ENCODE peak calls at places on chromosomes 1 and 21, in eight cellular contexts. One of them, this sample, is unnamed. For H3K9me3, the result is how much of the 10 kb centered on the place peaks cover.

GRCh38 chr1:32876341-32877210 is 5.9 kb upstream of the FNDC5 start:
- DNase-seq in ovary: no peak
- DNase-seq in K562: peak
- DNase-seq in stomach: peak
- DNase-seq in sigmoid colon: no peak
- DNase-seq in SK-N-SH: peak
- DNase-seq in tibial nerve: no peak
- DNase-seq in A549: peak
- DNase-seq in this sample: peak

GRCh38 chr21:45768741-45769049 is 125.2 kb downstream of the PCBP3 start:
- DNase-seq in ovary: no peak
- DNase-seq in K562: no peak
- DNase-seq in stomach: no peak
- DNase-seq in sigmoid colon: no peak
- DNase-seq in SK-N-SH: peak
- DNase-seq in tibial nerve: no peak
- DNase-seq in A549: no peak
- DNase-seq in this sample: no peak

GRCh38 chr1:1326075-1326605 is 1.5 kb downstream of the CPTP start:
- DNase-seq in ovary: no peak
- DNase-seq in K562: no peak
- DNase-seq in stomach: no peak
- DNase-seq in sigmoid colon: no peak
- DNase-seq in SK-N-SH: no peak
- DNase-seq in tibial nerve: no peak
- DNase-seq in A549: no peak
- DNase-seq in this sample: no peak

GRCh38 chr1:155859881-155860841 is 794 bp downstream of the SYT11 start:
- DNase-seq in ovary: peak
- DNase-seq in K562: peak
- DNase-seq in stomach: peak
- DNase-seq in sigmoid colon: peak
- DNase-seq in SK-N-SH: peak
- DNase-seq in tibial nerve: peak
- DNase-seq in A549: no peak
- DNase-seq in this sample: peak

GRCh38 chr1:2804628-2805351 is 3.3 kb upstream of the TTC34 start:
- DNase-seq in ovary: no peak
- DNase-seq in K562: no peak
- DNase-seq in stomach: no peak
- DNase-seq in sigmoid colon: peak
- DNase-seq in SK-N-SH: no peak
- DNase-seq in tibial nerve: no peak
- DNase-seq in A549: no peak
- DNase-seq in this sample: peak

GRCh38 chr1:173122344-173122880 is 71.7 kb upstream of the TNFSF18 start:
- DNase-seq in ovary: no peak
- DNase-seq in K562: no peak
- DNase-seq in stomach: no peak
- DNase-seq in sigmoid colon: no peak
- DNase-seq in SK-N-SH: no peak
- DNase-seq in tibial nerve: no peak
- DNase-seq in A549: no peak
- DNase-seq in this sample: no peak

GRCh38 chr1:203666621-203667020 is 40.0 kb downstream of the ATP2B4 start:
- DNase-seq in ovary: no peak
- DNase-seq in K562: no peak
- DNase-seq in stomach: no peak
- DNase-seq in sigmoid colon: no peak
- DNase-seq in SK-N-SH: no peak
- DNase-seq in tibial nerve: no peak
- DNase-seq in A549: no peak
- DNase-seq in this sample: no peak

GRCh38 chr1:68551459-68551858 is 54.6 kb upstream of the DEPDC1 start:
- DNase-seq in ovary: no peak
- DNase-seq in K562: no peak
- DNase-seq in stomach: no peak
- DNase-seq in sigmoid colon: no peak
- DNase-seq in SK-N-SH: no peak
- DNase-seq in tibial nerve: no peak
- DNase-seq in A549: no peak
- DNase-seq in this sample: no peak

GRCh38 chr1:110245876-110246620 is 35.9 kb downstream of the KCNC4 start:
- DNase-seq in ovary: no peak
- DNase-seq in K562: no peak
- DNase-seq in stomach: no peak
- DNase-seq in sigmoid colon: no peak
- DNase-seq in SK-N-SH: no peak
- DNase-seq in tibial nerve: no peak
- DNase-seq in A549: no peak
- DNase-seq in this sample: no peak

GRCh38 chr1:6287431-6287886 is 26.6 kb upstream of the GPR153 start:
- DNase-seq in ovary: peak
- DNase-seq in K562: no peak
- DNase-seq in stomach: no peak
- DNase-seq in sigmoid colon: no peak
- DNase-seq in SK-N-SH: no peak
- DNase-seq in tibial nerve: no peak
- DNase-seq in A549: no peak
- DNase-seq in this sample: peak

GRCh38 chr1:188709146-188709545 is 1768.5 kb downstream of the BRINP3 start:
- DNase-seq in ovary: no peak
- DNase-seq in K562: no peak
- DNase-seq in stomach: no peak
- DNase-seq in sigmoid colon: no peak
- DNase-seq in SK-N-SH: no peak
- DNase-seq in tibial nerve: no peak
- DNase-seq in A549: no peak
- DNase-seq in this sample: no peak

GRCh38 chr1:21814241-21814918 is 2.3 kb downstream of the LDLRAD2 start:
- DNase-seq in ovary: no peak
- DNase-seq in K562: no peak
- DNase-seq in stomach: no peak
- DNase-seq in sigmoid colon: no peak
- DNase-seq in SK-N-SH: peak
- DNase-seq in tibial nerve: no peak
- DNase-seq in A549: no peak
- DNase-seq in this sample: peak

GRCh38 chr1:59506952-59507351 is 210.1 kb downstream of the FGGY start:
- DNase-seq in ovary: no peak
- DNase-seq in K562: peak
- DNase-seq in stomach: no peak
- DNase-seq in sigmoid colon: peak
- DNase-seq in SK-N-SH: no peak
- DNase-seq in tibial nerve: no peak
- DNase-seq in A549: peak
- DNase-seq in this sample: no peak

GRCh38 chr21:43824250-43824882 is 35.0 kb downstream of the RRP1 start:
- DNase-seq in ovary: no peak
- DNase-seq in K562: peak
- DNase-seq in stomach: no peak
- DNase-seq in sigmoid colon: peak
- DNase-seq in SK-N-SH: peak
- DNase-seq in tibial nerve: no peak
- DNase-seq in A549: peak
- DNase-seq in this sample: no peak

GRCh38 chr1:24118410-24119242 is 6.7 kb upstream of the MYOM3 start:
- DNase-seq in ovary: no peak
- DNase-seq in K562: no peak
- DNase-seq in stomach: no peak
- DNase-seq in sigmoid colon: no peak
- DNase-seq in SK-N-SH: no peak
- DNase-seq in tibial nerve: no peak
- DNase-seq in A549: no peak
- DNase-seq in this sample: no peak

GRCh38 chr1:39321979-39322378 is 117.5 kb downstream of the MACF1 start:
- DNase-seq in ovary: no peak
- DNase-seq in K562: no peak
- DNase-seq in stomach: no peak
- DNase-seq in sigmoid colon: no peak
- DNase-seq in SK-N-SH: no peak
- DNase-seq in tibial nerve: no peak
- DNase-seq in A549: no peak
- DNase-seq in this sample: no peak

GRCh38 chr1:39326836-39327235 is 122.3 kb downstream of the MACF1 start:
- DNase-seq in ovary: no peak
- DNase-seq in K562: peak
- DNase-seq in stomach: no peak
- DNase-seq in sigmoid colon: no peak
- DNase-seq in SK-N-SH: no peak
- DNase-seq in tibial nerve: no peak
- DNase-seq in A549: no peak
- DNase-seq in this sample: no peak

GRCh38 chr1:39317910-39318633 is 113.6 kb downstream of the MACF1 start:
- DNase-seq in ovary: no peak
- DNase-seq in K562: peak
- DNase-seq in stomach: no peak
- DNase-seq in sigmoid colon: no peak
- DNase-seq in SK-N-SH: no peak
- DNase-seq in tibial nerve: no peak
- DNase-seq in A549: no peak
- DNase-seq in this sample: no peak

GRCh38 chr1:39317111-39317510 is 112.6 kb downstream of the MACF1 start:
- DNase-seq in ovary: no peak
- DNase-seq in K562: no peak
- DNase-seq in stomach: no peak
- DNase-seq in sigmoid colon: no peak
- DNase-seq in SK-N-SH: no peak
- DNase-seq in tibial nerve: no peak
- DNase-seq in A549: no peak
- DNase-seq in this sample: no peak

DNA sequence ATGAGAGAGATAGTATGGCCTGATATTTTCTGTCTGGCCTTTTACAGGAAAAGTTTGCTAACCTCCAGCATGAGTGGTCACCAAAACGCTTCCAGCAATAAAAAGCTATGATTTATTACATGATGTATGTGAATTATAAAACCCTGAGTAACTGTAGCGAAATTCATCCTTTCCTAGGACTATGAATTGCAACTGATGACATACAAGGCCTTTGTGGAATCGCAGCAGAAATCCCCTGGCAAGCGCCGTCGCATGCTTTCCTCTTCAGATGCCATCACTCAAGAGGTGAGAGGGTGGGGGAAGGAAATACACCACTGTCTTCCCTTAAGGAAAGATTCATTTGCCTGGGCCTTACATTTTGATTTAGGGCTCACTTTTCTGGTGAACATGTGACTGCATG is 117.9 kb downstream of the MACF1 start:
- DNase-seq in ovary: no peak
- DNase-seq in K562: no peak
- DNase-seq in stomach: no peak
- DNase-seq in sigmoid colon: peak
- DNase-seq in SK-N-SH: no peak
- DNase-seq in tibial nerve: no peak
- DNase-seq in A549: no peak
- DNase-seq in this sample: no peak
- H3K9me3 ChIP-seq in ovary: under half
- H3K9me3 ChIP-seq in K562: under half
- H3K9me3 ChIP-seq in stomach: under half
- H3K9me3 ChIP-seq in sigmoid colon: under half
- H3K9me3 ChIP-seq in SK-N-SH: under half
- H3K9me3 ChIP-seq in tibial nerve: under half
- H3K9me3 ChIP-seq in A549: under half
- H3K9me3 ChIP-seq in this sample: under half

GRCh38 chr1:53336146-53336545 is 8.3 kb upstream of the LRP8 start:
- DNase-seq in ovary: no peak
- DNase-seq in K562: no peak
- DNase-seq in stomach: no peak
- DNase-seq in sigmoid colon: peak
- DNase-seq in SK-N-SH: no peak
- DNase-seq in tibial nerve: no peak
- DNase-seq in A549: no peak
- DNase-seq in this sample: no peak

GRCh38 chr1:53335661-53336060 is 7.8 kb upstream of the LRP8 start:
- DNase-seq in ovary: no peak
- DNase-seq in K562: no peak
- DNase-seq in stomach: no peak
- DNase-seq in sigmoid colon: no peak
- DNase-seq in SK-N-SH: no peak
- DNase-seq in tibial nerve: no peak
- DNase-seq in A549: no peak
- DNase-seq in this sample: no peak

GRCh38 chr1:53334781-53335180 is 6.9 kb upstream of the LRP8 start:
- DNase-seq in ovary: no peak
- DNase-seq in K562: no peak
- DNase-seq in stomach: peak
- DNase-seq in sigmoid colon: no peak
- DNase-seq in SK-N-SH: no peak
- DNase-seq in tibial nerve: no peak
- DNase-seq in A549: no peak
- DNase-seq in this sample: peak

GRCh38 chr1:53332833-53333232 is 5.0 kb upstream of the LRP8 start:
- DNase-seq in ovary: no peak
- DNase-seq in K562: no peak
- DNase-seq in stomach: peak
- DNase-seq in sigmoid colon: peak
- DNase-seq in SK-N-SH: no peak
- DNase-seq in tibial nerve: no peak
- DNase-seq in A549: no peak
- DNase-seq in this sample: no peak

GRCh38 chr1:53334312-53334711 is 6.4 kb upstream of the LRP8 start:
- DNase-seq in ovary: no peak
- DNase-seq in K562: no peak
- DNase-seq in stomach: no peak
- DNase-seq in sigmoid colon: peak
- DNase-seq in SK-N-SH: no peak
- DNase-seq in tibial nerve: no peak
- DNase-seq in A549: no peak
- DNase-seq in this sample: no peak
- TF ChIP-seq EP300 in ovary: no peak
- TF ChIP-seq EP300 in K562: no peak
- TF ChIP-seq EP300 in stomach: no peak
- TF ChIP-seq EP300 in sigmoid colon: no peak
- TF ChIP-seq EP300 in SK-N-SH: no peak
- TF ChIP-seq EP300 in tibial nerve: no peak
- TF ChIP-seq EP300 in A549: no peak
- TF ChIP-seq EP300 in this sample: no peak

GRCh38 chr1:170095976-170096725 is 21.7 kb upstream of the KIFAP3 start:
- DNase-seq in ovary: no peak
- DNase-seq in K562: no peak
- DNase-seq in stomach: no peak
- DNase-seq in sigmoid colon: no peak
- DNase-seq in SK-N-SH: no peak
- DNase-seq in tibial nerve: no peak
- DNase-seq in A549: no peak
- DNase-seq in this sample: no peak
- H3K4me3 ChIP-seq in ovary: no peak
- H3K4me3 ChIP-seq in K562: no peak
- H3K4me3 ChIP-seq in stomach: no peak
- H3K4me3 ChIP-seq in sigmoid colon: no peak
- H3K4me3 ChIP-seq in SK-N-SH: no peak
- H3K4me3 ChIP-seq in tibial nerve: no peak
- H3K4me3 ChIP-seq in A549: no peak
- H3K4me3 ChIP-seq in this sample: no peak

DNA sequence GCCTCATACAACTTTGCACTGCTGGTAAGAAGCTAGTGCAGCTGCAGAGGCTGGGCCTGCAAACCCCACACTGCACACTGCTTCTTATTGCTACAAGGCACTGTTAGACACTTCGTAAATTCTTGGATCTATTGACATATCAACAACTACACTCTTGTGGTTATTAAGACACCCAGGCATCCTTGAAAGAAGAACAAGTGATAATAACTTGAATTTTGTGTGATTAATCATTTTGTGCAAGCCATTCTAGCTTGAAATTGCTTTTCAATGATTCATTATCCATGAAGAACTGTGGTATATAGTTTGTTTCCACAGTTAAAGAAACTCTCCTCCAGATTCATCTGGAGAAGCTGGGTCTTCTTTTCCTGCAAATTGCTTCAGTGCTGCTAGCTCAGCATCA is 33.7 kb upstream of the IFI44L start:
- DNase-seq in ovary: no peak
- DNase-seq in K562: no peak
- DNase-seq in stomach: no peak
- DNase-seq in sigmoid colon: no peak
- DNase-seq in SK-N-SH: no peak
- DNase-seq in tibial nerve: no peak
- DNase-seq in A549: no peak
- DNase-seq in this sample: no peak
- H3K9me3 ChIP-seq in ovary: under half
- H3K9me3 ChIP-seq in K562: under half
- H3K9me3 ChIP-seq in stomach: under half
- H3K9me3 ChIP-seq in sigmoid colon: under half
- H3K9me3 ChIP-seq in SK-N-SH: under half
- H3K9me3 ChIP-seq in tibial nerve: under half
- H3K9me3 ChIP-seq in A549: under half
- H3K9me3 ChIP-seq in this sample: under half

This sample was measured in upper lobe of left lung.